ENCODE peak calls at places on chromosomes 6 and 20, in eight cellular contexts. W is RKO; K is CD4-positive, alpha-beta T cell; G is glutamatergic neuron; L is SW 1271; A is cardiac septum; R is foreskin melanocyte; Z is left ventricle myocardium inferior. Q is an unnamed sample.
A peak's percentile ranks its signal among the peaks of the same experiment; 100 is the strongest.

GRCh38 chr6:149451361-149452061 is 33.3 kb downstream of the ZC3H12D start:
- DNase-seq in K (no peak), R (no peak), A (no peak), Z (peak; percentile 36), L (no peak), W (no peak), G (peak; percentile 47), Q (no peak)

GRCh38 chr20:33336375-33336774 is 53.4 kb downstream of the BPIFB1 start:
- DNase-seq in Z (no peak), L (no peak), K (no peak), R (no peak), W (no peak), G (no peak), A (no peak), Q (no peak)

GRCh38 chr20:20549267-20549612 is 163.2 kb downstream of the RALGAPA2 start:
- DNase-seq in Z (no peak), L (no peak), R (no peak), W (no peak), G (no peak), A (no peak), K (no peak), Q (no peak)

GRCh38 chr6:28580484-28580883 is 54.8 kb downstream of the GPX5 start:
- DNase-seq in K (no peak), R (no peak), W (peak; percentile 45), A (no peak), L (no peak), Z (no peak), G (no peak), Q (no peak)

GRCh38 chr20:51889466-51889865 is 87.1 kb upstream of the SALL4 start:
- DNase-seq in A (no peak), R (no peak), Z (no peak), K (no peak), G (no peak), L (no peak), W (no peak), Q (no peak)

GRCh38 chr6:34852406-34853085 is 35.3 kb downstream of the TAF11 start:
- DNase-seq in K (no peak), W (no peak), R (no peak), G (no peak), L (no peak), Z (no peak), A (no peak), Q (no peak)

GRCh38 chr20:37995856-37996625 is 37.2 kb downstream of the TTI1 start:
- DNase-seq in W (no peak), Z (no peak), K (no peak), L (no peak), A (no peak), G (no peak), R (no peak), Q (no peak)

GRCh38 chr6:170147832-170148708 is 142.8 kb downstream of the DLL1 start:
- DNase-seq in A (no peak), W (no peak), K (peak; percentile 29), R (no peak), Z (no peak), L (no peak), G (no peak), Q (no peak)

Q was measured in mesenteric fat pad.